ENCODE peak calls at places on chromosome 9, in five cellular contexts. I, F, J, O and M are unnamed samples.

GRCh38 chr9:100674419-100675122 is 96.7 kb downstream of the CAVIN4 start:
- DNase-seq in I (no peak), F (no peak), J (no peak), O (no peak), M (no peak)

GRCh38 chr9:21715408-21715807 is 87.0 kb upstream of the MTAP start:
- DNase-seq in I (no peak), F (no peak), J (no peak), O (no peak), M (no peak)

GRCh38 chr9:68844623-68845612 is 139.9 kb downstream of the PIP5K1B start:
- DNase-seq in I (peak; percentile 12), F (peak; percentile 24), J (no peak), O (no peak), M (peak; percentile 48)

GRCh38 chr9:875119-875962 is 33.8 kb downstream of the DMRT1 start:
- DNase-seq in I (no peak), F (no peak), J (no peak), O (no peak), M (no peak)

GRCh38 chr9:91809581-91810285 is 140.3 kb downstream of the ROR2 start:
- DNase-seq in I (no peak), F (peak; percentile 9), J (no peak), O (no peak), M (no peak)

GRCh38 chr9:128637656-128638055 is 19.0 kb downstream of the DYNC2I2 start:
- DNase-seq in I (no peak), F (no peak), J (no peak), O (no peak), M (no peak)

GRCh38 chr9:14318934-14319513 is 5.1 kb upstream of the NFIB start:
- DNase-seq in I (no peak), F (no peak), J (no peak), O (no peak), M (no peak)

GRCh38 chr9:31304576-31304975 is 1079.9 kb upstream of the ACO1 start:
- DNase-seq in I (no peak), F (no peak), J (no peak), O (peak; percentile 40), M (no peak)

GRCh38 chr9:94005272-94005901 is 50.2 kb upstream of the BARX1 start:
- DNase-seq in I (no peak), F (no peak), J (no peak), O (no peak), M (no peak)

GRCh38 chr9:98506422-98507054 is 202.2 kb downstream of the GABBR2 start:
- DNase-seq in I (no peak), F (no peak), J (no peak), O (no peak), M (no peak)

GRCh38 chr9:92196909-92197308 is 81.7 kb upstream of the SPTLC1 start:
- DNase-seq in I (no peak), F (no peak), J (no peak), O (no peak), M (no peak)

GRCh38 chr9:6757988-6758417 is 230 bp downstream of the KDM4C start:
- DNase-seq in I (no peak), F (peak; percentile 97), J (no peak), O (no peak), M (peak; percentile 97)

GRCh38 chr9:93183663-93184438 is at the start of gene WNK2:
- DNase-seq in I (peak; percentile 36), F (peak; percentile 78), J (no peak), O (no peak), M (peak; percentile 76)

GRCh38 chr9:15086096-15087030 is 176.1 kb upstream of the FREM1 start:
- DNase-seq in I (no peak), F (no peak), J (no peak), O (peak; percentile 27), M (no peak)

GRCh38 chr9:33180526-33181184 is 13.5 kb upstream of the B4GALT1 start:
- DNase-seq in I (no peak), F (no peak), J (no peak), O (no peak), M (no peak)

GRCh38 chr9:99055384-99055783 is 49.5 kb upstream of the TGFBR1 start:
- DNase-seq in I (peak; percentile 16), F (no peak), J (no peak), O (no peak), M (no peak)

GRCh38 chr9:22108581-22109370 is 99.7 kb upstream of the CDKN2B start:
- DNase-seq in I (no peak), F (no peak), J (no peak), O (no peak), M (no peak)

GRCh38 chr9:36798350-36799065 is 225.8 kb downstream of the MELK start:
- DNase-seq in I (peak; percentile 62), F (no peak), J (no peak), O (no peak), M (no peak)

GRCh38 chr9:76374702-76375543 is 19.3 kb downstream of the RFK start:
- DNase-seq in I (peak; percentile 73), F (no peak), J (peak; percentile 75), O (no peak), M (no peak)

GRCh38 chr9:131745611-131746010 is 5.7 kb upstream of the RAPGEF1 start:
- DNase-seq in I (no peak), F (no peak), J (no peak), O (no peak), M (no peak)

GRCh38 chr9:135309763-135310125 is 169.8 kb upstream of the PPP1R26 start:
- DNase-seq in I (no peak), F (no peak), J (no peak), O (no peak), M (no peak)